ENCODE peak calls at places on chromosomes 6 and 20, in four cellular contexts. One of them, this sample, is unnamed.
A peak's percentile ranks its signal among the peaks of the same experiment; 100 is the strongest.

GRCh38 chr6:125945378-125946141 is 11.0 kb upstream of the HINT3 start:
- DNase-seq in effector memory CD4-positive, alpha-beta T cell: no peak
- DNase-seq in left ventricle myocardium inferior: no peak
- DNase-seq in ovary: no peak
- DNase-seq in this sample: no peak

GRCh38 chr6:119896806-119897205 is 547.2 kb upstream of the MAN1A1 start:
- DNase-seq in effector memory CD4-positive, alpha-beta T cell: no peak
- DNase-seq in ovary: no peak
- DNase-seq in left ventricle myocardium inferior: no peak
- DNase-seq in this sample: no peak

GRCh38 chr20:49529470-49529869 is 38.5 kb downstream of the PTGIS start:
- DNase-seq in effector memory CD4-positive, alpha-beta T cell: no peak
- DNase-seq in ovary: no peak
- DNase-seq in left ventricle myocardium inferior: no peak
- DNase-seq in this sample: no peak

GRCh38 chr6:88165877-88166492 is at the start of gene CNR1:
- DNase-seq in effector memory CD4-positive, alpha-beta T cell: no peak
- DNase-seq in left ventricle myocardium inferior: peak; percentile 35
- DNase-seq in ovary: peak; percentile 32
- DNase-seq in this sample: peak; percentile 81

GRCh38 chr6:7471171-7471570 is 70.3 kb upstream of the DSP start:
- DNase-seq in ovary: no peak
- DNase-seq in effector memory CD4-positive, alpha-beta T cell: no peak
- DNase-seq in left ventricle myocardium inferior: no peak
- DNase-seq in this sample: no peak

GRCh38 chr6:140854363-140854762 is 1278.4 kb upstream of the GJE1 start:
- DNase-seq in ovary: no peak
- DNase-seq in effector memory CD4-positive, alpha-beta T cell: no peak
- DNase-seq in left ventricle myocardium inferior: no peak
- DNase-seq in this sample: no peak

GRCh38 chr6:158066161-158066781 is 84.6 kb downstream of the SYNJ2 start:
- DNase-seq in left ventricle myocardium inferior: no peak
- DNase-seq in ovary: no peak
- DNase-seq in effector memory CD4-positive, alpha-beta T cell: no peak
- DNase-seq in this sample: no peak

GRCh38 chr6:35562060-35562459 is 49.4 kb upstream of the TULP1 start:
- DNase-seq in effector memory CD4-positive, alpha-beta T cell: no peak
- DNase-seq in ovary: no peak
- DNase-seq in left ventricle myocardium inferior: no peak
- DNase-seq in this sample: no peak

GRCh38 chr6:22227824-22228610 is 68.8 kb downstream of the PRL start:
- DNase-seq in left ventricle myocardium inferior: no peak
- DNase-seq in effector memory CD4-positive, alpha-beta T cell: no peak
- DNase-seq in ovary: no peak
- DNase-seq in this sample: no peak

GRCh38 chr6:56017198-56017597 is 141.8 kb upstream of the BMP5 start:
- DNase-seq in effector memory CD4-positive, alpha-beta T cell: no peak
- DNase-seq in left ventricle myocardium inferior: no peak
- DNase-seq in ovary: no peak
- DNase-seq in this sample: no peak

GRCh38 chr6:2770171-2770570 is 5.0 kb downstream of the WRNIP1 start:
- DNase-seq in ovary: no peak
- DNase-seq in left ventricle myocardium inferior: peak; percentile 70
- DNase-seq in effector memory CD4-positive, alpha-beta T cell: no peak
- DNase-seq in this sample: peak; percentile 89

GRCh38 chr6:99434702-99435530 is 9.8 kb upstream of the PNISR start:
- DNase-seq in effector memory CD4-positive, alpha-beta T cell: no peak
- DNase-seq in ovary: no peak
- DNase-seq in left ventricle myocardium inferior: no peak
- DNase-seq in this sample: no peak

GRCh38 chr6:161117942-161118341 is 126.4 kb downstream of the MAP3K4 start:
- DNase-seq in ovary: no peak
- DNase-seq in left ventricle myocardium inferior: no peak
- DNase-seq in effector memory CD4-positive, alpha-beta T cell: no peak
- DNase-seq in this sample: no peak

GRCh38 chr6:2310042-2310441 is 64.6 kb upstream of the GMDS start:
- DNase-seq in left ventricle myocardium inferior: no peak
- DNase-seq in effector memory CD4-positive, alpha-beta T cell: no peak
- DNase-seq in ovary: no peak
- DNase-seq in this sample: no peak

GRCh38 chr6:27720607-27721580 is 191.3 kb downstream of the OR2B2 start:
- DNase-seq in effector memory CD4-positive, alpha-beta T cell: no peak
- DNase-seq in left ventricle myocardium inferior: no peak
- DNase-seq in ovary: no peak
- DNase-seq in this sample: no peak

GRCh38 chr6:89057759-89058158 is 22.8 kb upstream of the PNRC1 start:
- DNase-seq in ovary: no peak
- DNase-seq in left ventricle myocardium inferior: no peak
- DNase-seq in effector memory CD4-positive, alpha-beta T cell: no peak
- DNase-seq in this sample: no peak

GRCh38 chr6:147016440-147016839 is 187.8 kb upstream of the STXBP5 start:
- DNase-seq in ovary: no peak
- DNase-seq in effector memory CD4-positive, alpha-beta T cell: no peak
- DNase-seq in left ventricle myocardium inferior: no peak
- DNase-seq in this sample: no peak

GRCh38 chr6:77034161-77034560 is 429.1 kb downstream of the HTR1B start:
- DNase-seq in ovary: no peak
- DNase-seq in effector memory CD4-positive, alpha-beta T cell: no peak
- DNase-seq in left ventricle myocardium inferior: no peak
- DNase-seq in this sample: no peak

GRCh38 chr6:151692216-151692615 is 115.3 kb upstream of the ESR1 start:
- DNase-seq in left ventricle myocardium inferior: no peak
- DNase-seq in ovary: no peak
- DNase-seq in effector memory CD4-positive, alpha-beta T cell: no peak
- DNase-seq in this sample: no peak

GRCh38 chr6:158706369-158706982 is 56.6 kb downstream of the SYTL3 start:
- DNase-seq in left ventricle myocardium inferior: peak; percentile 68
- DNase-seq in ovary: peak; percentile 75
- DNase-seq in effector memory CD4-positive, alpha-beta T cell: no peak
- DNase-seq in this sample: peak; percentile 70

GRCh38 chr6:33123732-33124524 is 48.1 kb downstream of the HLA-DPB1 start:
- DNase-seq in left ventricle myocardium inferior: no peak
- DNase-seq in effector memory CD4-positive, alpha-beta T cell: no peak
- DNase-seq in ovary: no peak
- DNase-seq in this sample: no peak

GRCh38 chr6:22036267-22036666 is 260.6 kb downstream of the PRL start:
- DNase-seq in left ventricle myocardium inferior: no peak
- DNase-seq in ovary: no peak
- DNase-seq in effector memory CD4-positive, alpha-beta T cell: no peak
- DNase-seq in this sample: no peak

GRCh38 chr6:19757036-19757435 is 80.1 kb upstream of the ID4 start:
- DNase-seq in effector memory CD4-positive, alpha-beta T cell: no peak
- DNase-seq in left ventricle myocardium inferior: no peak
- DNase-seq in ovary: no peak
- DNase-seq in this sample: no peak

GRCh38 chr20:38453941-38454340 is 18.7 kb upstream of the RALGAPB start:
- DNase-seq in effector memory CD4-positive, alpha-beta T cell: no peak
- DNase-seq in left ventricle myocardium inferior: no peak
- DNase-seq in ovary: no peak
- DNase-seq in this sample: no peak

GRCh38 chr20:36574278-36575065 is 1.1 kb downstream of the TGIF2 start:
- DNase-seq in left ventricle myocardium inferior: peak; percentile 42
- DNase-seq in ovary: peak; percentile 81
- DNase-seq in effector memory CD4-positive, alpha-beta T cell: peak; percentile 23
- DNase-seq in this sample: peak; percentile 80

GRCh38 chr20:44288252-44288651 is 22.8 kb downstream of the FITM2 start:
- DNase-seq in ovary: no peak
- DNase-seq in left ventricle myocardium inferior: no peak
- DNase-seq in effector memory CD4-positive, alpha-beta T cell: no peak
- DNase-seq in this sample: no peak

GRCh38 chr6:35419431-35419830 is 32.7 kb upstream of the FANCE start:
- DNase-seq in ovary: no peak
- DNase-seq in effector memory CD4-positive, alpha-beta T cell: no peak
- DNase-seq in left ventricle myocardium inferior: no peak
- DNase-seq in this sample: no peak

GRCh38 chr6:78942451-78942850 is 75.1 kb downstream of the IRAK1BP1 start:
- DNase-seq in effector memory CD4-positive, alpha-beta T cell: no peak
- DNase-seq in left ventricle myocardium inferior: no peak
- DNase-seq in ovary: no peak
- DNase-seq in this sample: no peak

GRCh38 chr20:62717933-62718332 is 9.3 kb downstream of the NTSR1 start:
- DNase-seq in effector memory CD4-positive, alpha-beta T cell: no peak
- DNase-seq in left ventricle myocardium inferior: no peak
- DNase-seq in ovary: no peak
- DNase-seq in this sample: no peak

GRCh38 chr20:62715201-62715600 is 6.6 kb downstream of the NTSR1 start:
- DNase-seq in left ventricle myocardium inferior: no peak
- DNase-seq in ovary: no peak
- DNase-seq in effector memory CD4-positive, alpha-beta T cell: no peak
- DNase-seq in this sample: peak; percentile 41

GRCh38 chr20:62714799-62715198 is 6.2 kb downstream of the NTSR1 start:
- DNase-seq in effector memory CD4-positive, alpha-beta T cell: no peak
- DNase-seq in ovary: no peak
- DNase-seq in left ventricle myocardium inferior: no peak
- DNase-seq in this sample: no peak

GRCh38 chr20:62716941-62717310 is 8.3 kb downstream of the NTSR1 start:
- DNase-seq in left ventricle myocardium inferior: no peak
- DNase-seq in effector memory CD4-positive, alpha-beta T cell: no peak
- DNase-seq in ovary: no peak
- DNase-seq in this sample: peak; percentile 39

GRCh38 chr20:62716198-62716940 is 7.7 kb downstream of the NTSR1 start:
- DNase-seq in left ventricle myocardium inferior: no peak
- DNase-seq in ovary: no peak
- DNase-seq in effector memory CD4-positive, alpha-beta T cell: peak; percentile 23
- DNase-seq in this sample: no peak
- H3K27ac ChIP-seq in left ventricle myocardium inferior: no peak overlapping the region
- H3K27ac ChIP-seq in ovary: no peak overlapping the region
- H3K27ac ChIP-seq in effector memory CD4-positive, alpha-beta T cell: peak overlapping the region; percentile 53
- H3K27ac ChIP-seq in this sample: no peak overlapping the region

DNA sequence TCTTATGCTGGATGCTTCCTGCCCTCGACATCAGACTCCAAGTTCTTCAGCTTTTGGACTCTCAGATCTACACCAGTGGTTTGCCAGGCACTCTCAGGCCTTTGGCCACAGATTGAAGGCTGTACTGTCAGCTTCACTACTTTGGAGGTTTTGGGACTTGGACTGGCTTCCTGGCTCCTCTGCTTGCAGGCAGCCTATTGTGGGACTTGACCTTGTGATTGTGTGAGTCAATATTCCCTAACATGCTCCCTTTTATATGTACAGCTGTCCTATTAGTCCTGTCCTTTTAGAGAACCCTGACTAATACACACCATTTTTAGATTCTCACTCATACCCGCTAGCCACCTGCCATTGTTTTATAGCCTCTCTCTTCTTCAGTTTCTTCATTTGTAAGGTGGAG is 382.1 kb upstream of the TSHZ2 start:
- DNase-seq in left ventricle myocardium inferior: no peak
- DNase-seq in ovary: no peak
- DNase-seq in effector memory CD4-positive, alpha-beta T cell: no peak
- DNase-seq in this sample: no peak
- H3K27ac ChIP-seq in left ventricle myocardium inferior: no peak overlapping the region
- H3K27ac ChIP-seq in ovary: no peak overlapping the region
- H3K27ac ChIP-seq in effector memory CD4-positive, alpha-beta T cell: no peak overlapping the region
- H3K27ac ChIP-seq in this sample: no peak overlapping the region

GRCh38 chr6:134132494-134133141 is 80.2 kb upstream of the SLC2A12 start:
- DNase-seq in ovary: no peak
- DNase-seq in left ventricle myocardium inferior: no peak
- DNase-seq in effector memory CD4-positive, alpha-beta T cell: no peak
- DNase-seq in this sample: no peak

GRCh38 chr6:134134654-134135053 is 82.2 kb upstream of the SLC2A12 start:
- DNase-seq in left ventricle myocardium inferior: no peak
- DNase-seq in effector memory CD4-positive, alpha-beta T cell: no peak
- DNase-seq in ovary: no peak
- DNase-seq in this sample: no peak

GRCh38 chr6:134138226-134138975 is 86.0 kb upstream of the SLC2A12 start:
- DNase-seq in left ventricle myocardium inferior: no peak
- DNase-seq in ovary: no peak
- DNase-seq in effector memory CD4-positive, alpha-beta T cell: no peak
- DNase-seq in this sample: no peak
- H3K27ac ChIP-seq in left ventricle myocardium inferior: no peak overlapping the region
- H3K27ac ChIP-seq in ovary: no peak overlapping the region
- H3K27ac ChIP-seq in effector memory CD4-positive, alpha-beta T cell: no peak overlapping the region
- H3K27ac ChIP-seq in this sample: no peak overlapping the region

GRCh38 chr20:10478205-10478604 is 43.1 kb downstream of the SLX4IP start:
- DNase-seq in ovary: no peak
- DNase-seq in left ventricle myocardium inferior: no peak
- DNase-seq in effector memory CD4-positive, alpha-beta T cell: no peak
- DNase-seq in this sample: no peak

GRCh38 chr20:10474606-10475184 is 39.6 kb downstream of the SLX4IP start:
- DNase-seq in effector memory CD4-positive, alpha-beta T cell: no peak
- DNase-seq in left ventricle myocardium inferior: peak; percentile 41
- DNase-seq in ovary: no peak
- DNase-seq in this sample: peak; percentile 66

GRCh38 chr20:10478930-10479329 is 43.8 kb downstream of the SLX4IP start:
- DNase-seq in left ventricle myocardium inferior: no peak
- DNase-seq in ovary: no peak
- DNase-seq in effector memory CD4-positive, alpha-beta T cell: no peak
- DNase-seq in this sample: no peak

GRCh38 chr20:10475225-10475624 is 40.1 kb downstream of the SLX4IP start:
- DNase-seq in effector memory CD4-positive, alpha-beta T cell: no peak
- DNase-seq in ovary: no peak
- DNase-seq in left ventricle myocardium inferior: no peak
- DNase-seq in this sample: no peak

DNA sequence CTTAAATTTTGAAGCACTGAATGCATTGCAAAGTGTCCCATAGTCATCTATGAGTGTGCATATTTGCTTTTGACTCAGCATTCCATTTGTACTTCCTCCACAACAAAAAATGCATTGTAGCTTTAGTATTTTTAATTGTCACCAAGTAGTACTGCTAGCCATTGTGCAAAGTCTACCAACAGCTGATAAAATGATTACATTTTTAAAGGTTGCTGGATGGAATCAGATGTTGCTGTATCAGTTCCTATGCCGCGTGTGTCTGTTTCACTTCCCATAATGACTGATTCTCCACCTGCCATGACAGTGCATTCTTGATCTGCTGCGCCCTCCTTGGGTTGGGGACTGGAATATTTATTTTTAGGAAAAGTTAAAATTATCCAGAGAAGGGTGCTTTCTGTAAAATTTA is 41.2 kb downstream of the SLX4IP start:
- DNase-seq in left ventricle myocardium inferior: no peak
- DNase-seq in ovary: no peak
- DNase-seq in effector memory CD4-positive, alpha-beta T cell: no peak
- DNase-seq in this sample: no peak
- H3K27ac ChIP-seq in left ventricle myocardium inferior: peak overlapping the region; percentile 50
- H3K27ac ChIP-seq in ovary: no peak overlapping the region
- H3K27ac ChIP-seq in effector memory CD4-positive, alpha-beta T cell: no peak overlapping the region
- H3K27ac ChIP-seq in this sample: no peak overlapping the region

GRCh38 chr6:16238057-16238657 is at the start of gene GMPR:
- DNase-seq in ovary: peak; percentile 83
- DNase-seq in effector memory CD4-positive, alpha-beta T cell: peak; percentile 58
- DNase-seq in left ventricle myocardium inferior: peak; percentile 86
- DNase-seq in this sample: peak; percentile 86
- H3K27ac ChIP-seq in ovary: peak within 1 kb of the TSS; percentile 76
- H3K27ac ChIP-seq in effector memory CD4-positive, alpha-beta T cell: no peak within 1 kb of the TSS
- H3K27ac ChIP-seq in left ventricle myocardium inferior: peak within 1 kb of the TSS; percentile 92
- H3K27ac ChIP-seq in this sample: peak within 1 kb of the TSS; percentile 81

This sample was measured in right cardiac atrium.